ENCODE peak calls at places on chromosomes 11 and 22, in five cellular contexts. One of them, this sample, is unnamed.

GRCh38 chr11:96061094-96061493 is 137.2 kb upstream of the MTMR2 start:
- DNase-seq in fibroblast of lung: no peak
- DNase-seq in AG04449: no peak
- DNase-seq in psoas muscle: no peak
- DNase-seq in astrocyte of the spinal cord: no peak
- DNase-seq in this sample: peak; percentile 53

GRCh38 chr11:59818572-59818971 is 8.0 kb upstream of the MRPL16 start:
- DNase-seq in astrocyte of the spinal cord: no peak
- DNase-seq in psoas muscle: no peak
- DNase-seq in AG04449: no peak
- DNase-seq in fibroblast of lung: no peak
- DNase-seq in this sample: no peak

GRCh38 chr11:22510741-22511140 is 114.9 kb downstream of the FANCF start:
- DNase-seq in AG04449: no peak
- DNase-seq in fibroblast of lung: peak; percentile 86
- DNase-seq in psoas muscle: no peak
- DNase-seq in astrocyte of the spinal cord: peak; percentile 25
- DNase-seq in this sample: peak; percentile 24

GRCh38 chr11:131888230-131888826 is 517.9 kb downstream of the NTM start:
- DNase-seq in AG04449: peak; percentile 82
- DNase-seq in psoas muscle: no peak
- DNase-seq in astrocyte of the spinal cord: peak; percentile 92
- DNase-seq in fibroblast of lung: peak; percentile 97
- DNase-seq in this sample: peak; percentile 95

GRCh38 chr22:22397292-22397870 is 111.2 kb downstream of the ZNF280B start:
- DNase-seq in psoas muscle: peak; percentile 33
- DNase-seq in astrocyte of the spinal cord: peak; percentile 17
- DNase-seq in AG04449: no peak
- DNase-seq in fibroblast of lung: peak; percentile 23
- DNase-seq in this sample: peak; percentile 61

GRCh38 chr11:82771781-82772180 is 38.1 kb upstream of the FAM181B start:
- DNase-seq in fibroblast of lung: no peak
- DNase-seq in AG04449: no peak
- DNase-seq in psoas muscle: no peak
- DNase-seq in astrocyte of the spinal cord: no peak
- DNase-seq in this sample: no peak

GRCh38 chr22:23064381-23065068 is 5.8 kb upstream of the GNAZ start:
- DNase-seq in AG04449: no peak
- DNase-seq in astrocyte of the spinal cord: no peak
- DNase-seq in fibroblast of lung: no peak
- DNase-seq in psoas muscle: no peak
- DNase-seq in this sample: no peak

GRCh38 chr11:70611166-70611565 is 212.8 kb downstream of the CTTN start:
- DNase-seq in astrocyte of the spinal cord: no peak
- DNase-seq in fibroblast of lung: no peak
- DNase-seq in AG04449: no peak
- DNase-seq in psoas muscle: no peak
- DNase-seq in this sample: no peak

GRCh38 chr22:39514373-39514973 is 5.9 kb upstream of the ATF4 start:
- DNase-seq in AG04449: no peak
- DNase-seq in psoas muscle: peak; percentile 64
- DNase-seq in astrocyte of the spinal cord: peak; percentile 32
- DNase-seq in fibroblast of lung: no peak
- DNase-seq in this sample: peak; percentile 40

GRCh38 chr11:6414874-6415328 is 4.0 kb downstream of the APBB1 start:
- DNase-seq in psoas muscle: no peak
- DNase-seq in fibroblast of lung: no peak
- DNase-seq in astrocyte of the spinal cord: no peak
- DNase-seq in AG04449: no peak
- DNase-seq in this sample: no peak

GRCh38 chr11:27646051-27646818 is 54.0 kb downstream of the BDNF start:
- DNase-seq in astrocyte of the spinal cord: no peak
- DNase-seq in fibroblast of lung: no peak
- DNase-seq in psoas muscle: peak; percentile 13
- DNase-seq in AG04449: no peak
- DNase-seq in this sample: no peak

GRCh38 chr11:110311783-110312578 is 15.6 kb upstream of the RDX start:
- DNase-seq in astrocyte of the spinal cord: peak; percentile 61
- DNase-seq in psoas muscle: no peak
- DNase-seq in fibroblast of lung: peak; percentile 74
- DNase-seq in AG04449: no peak
- DNase-seq in this sample: peak; percentile 22

GRCh38 chr11:125348704-125349635 is 147.1 kb downstream of the FEZ1 start:
- DNase-seq in fibroblast of lung: peak; percentile 23
- DNase-seq in psoas muscle: peak; percentile 54
- DNase-seq in astrocyte of the spinal cord: peak; percentile 32
- DNase-seq in AG04449: no peak
- DNase-seq in this sample: peak; percentile 22

GRCh38 chr11:10504490-10504889 is 36.5 kb downstream of the RNF141 start:
- DNase-seq in fibroblast of lung: no peak
- DNase-seq in psoas muscle: no peak
- DNase-seq in AG04449: no peak
- DNase-seq in astrocyte of the spinal cord: no peak
- DNase-seq in this sample: no peak

GRCh38 chr11:129894281-129895125 is 875 bp downstream of the NFRKB start:
- DNase-seq in AG04449: no peak
- DNase-seq in astrocyte of the spinal cord: peak; percentile 12
- DNase-seq in psoas muscle: no peak
- DNase-seq in fibroblast of lung: peak; percentile 9
- DNase-seq in this sample: no peak

GRCh38 chr11:22337571-22338464 is at the start of gene SLC17A6:
- DNase-seq in astrocyte of the spinal cord: peak; percentile 22
- DNase-seq in AG04449: no peak
- DNase-seq in psoas muscle: no peak
- DNase-seq in fibroblast of lung: peak; percentile 40
- DNase-seq in this sample: peak; percentile 3

GRCh38 chr11:72684236-72684912 is 10.2 kb upstream of the PDE2A start:
- DNase-seq in psoas muscle: peak; percentile 80
- DNase-seq in astrocyte of the spinal cord: peak; percentile 65
- DNase-seq in fibroblast of lung: peak; percentile 58
- DNase-seq in AG04449: no peak
- DNase-seq in this sample: peak; percentile 60

GRCh38 chr11:91773090-91773489 is 451.5 kb upstream of the FAT3 start:
- DNase-seq in AG04449: no peak
- DNase-seq in psoas muscle: no peak
- DNase-seq in fibroblast of lung: peak; percentile 11
- DNase-seq in astrocyte of the spinal cord: no peak
- DNase-seq in this sample: peak; percentile 34

GRCh38 chr11:108224908-108225786 is 2.3 kb downstream of the ATM start:
- DNase-seq in astrocyte of the spinal cord: no peak
- DNase-seq in psoas muscle: no peak
- DNase-seq in fibroblast of lung: no peak
- DNase-seq in AG04449: no peak
- DNase-seq in this sample: no peak

GRCh38 chr22:43384863-43385262 is 27.0 kb upstream of the MPPED1 start:
- DNase-seq in psoas muscle: no peak
- DNase-seq in fibroblast of lung: no peak
- DNase-seq in astrocyte of the spinal cord: no peak
- DNase-seq in AG04449: no peak
- DNase-seq in this sample: no peak

GRCh38 chr11:10122337-10123197 is 171.5 kb downstream of the SBF2 start:
- DNase-seq in astrocyte of the spinal cord: peak; percentile 61
- DNase-seq in fibroblast of lung: peak; percentile 93
- DNase-seq in AG04449: no peak
- DNase-seq in psoas muscle: no peak
- DNase-seq in this sample: peak; percentile 49

GRCh38 chr11:98564233-98564632 is 456.5 kb upstream of the CNTN5 start:
- DNase-seq in astrocyte of the spinal cord: no peak
- DNase-seq in fibroblast of lung: no peak
- DNase-seq in psoas muscle: no peak
- DNase-seq in AG04449: no peak
- DNase-seq in this sample: no peak

GRCh38 chr11:108009497-108010360 is 1.0 kb downstream of the CUL5 start:
- DNase-seq in psoas muscle: no peak
- DNase-seq in fibroblast of lung: peak; percentile 12
- DNase-seq in AG04449: no peak
- DNase-seq in astrocyte of the spinal cord: peak; percentile 25
- DNase-seq in this sample: peak; percentile 15

GRCh38 chr11:35146074-35146521 is 7.1 kb downstream of the CD44 start:
- DNase-seq in AG04449: no peak
- DNase-seq in astrocyte of the spinal cord: no peak
- DNase-seq in fibroblast of lung: no peak
- DNase-seq in psoas muscle: no peak
- DNase-seq in this sample: no peak

GRCh38 chr22:24011735-24012068 is 598 bp downstream of the CABIN1 start:
- DNase-seq in astrocyte of the spinal cord: peak; percentile 12
- DNase-seq in AG04449: no peak
- DNase-seq in psoas muscle: no peak
- DNase-seq in fibroblast of lung: peak; percentile 25
- DNase-seq in this sample: no peak

GRCh38 chr22:24977370-24978230 is 25.1 kb downstream of the KIAA1671 start:
- DNase-seq in fibroblast of lung: no peak
- DNase-seq in psoas muscle: peak; percentile 43
- DNase-seq in AG04449: no peak
- DNase-seq in astrocyte of the spinal cord: peak; percentile 53
- DNase-seq in this sample: no peak

GRCh38 chr11:32053151-32053550 is 37.7 kb upstream of the RCN1 start:
- DNase-seq in AG04449: no peak
- DNase-seq in astrocyte of the spinal cord: no peak
- DNase-seq in psoas muscle: no peak
- DNase-seq in fibroblast of lung: peak; percentile 36
- DNase-seq in this sample: peak; percentile 60

GRCh38 chr22:19504900-19505734 is 19.1 kb downstream of the CLDN5 start:
- DNase-seq in psoas muscle: no peak
- DNase-seq in astrocyte of the spinal cord: no peak
- DNase-seq in fibroblast of lung: no peak
- DNase-seq in AG04449: no peak
- DNase-seq in this sample: no peak

GRCh38 chr11:119380816-119381185 is 689 bp downstream of the USP2 start:
- DNase-seq in fibroblast of lung: no peak
- DNase-seq in AG04449: no peak
- DNase-seq in psoas muscle: peak; percentile 12
- DNase-seq in astrocyte of the spinal cord: no peak
- DNase-seq in this sample: no peak

DNA sequence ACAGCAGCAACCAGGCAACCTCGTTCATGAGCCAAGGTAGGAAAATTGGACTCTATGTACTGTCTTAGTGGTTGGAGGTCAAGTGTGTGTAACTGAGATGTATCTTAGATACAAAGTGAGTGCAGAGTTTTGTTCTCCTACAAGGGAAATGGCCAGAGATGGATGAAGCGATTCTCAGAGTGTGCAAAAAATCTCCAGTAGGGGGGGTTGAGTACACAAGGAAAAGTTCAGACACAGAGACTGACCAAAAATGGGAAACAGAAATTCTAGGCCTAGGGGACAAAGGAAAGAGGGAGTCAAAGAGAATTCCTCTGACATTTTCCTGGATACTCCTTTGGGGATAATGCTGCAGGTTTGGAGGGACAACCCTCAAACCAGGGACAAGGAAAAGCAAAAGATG is 38.2 kb upstream of the OR5AK2 start:
- DNase-seq in fibroblast of lung: no peak
- DNase-seq in psoas muscle: no peak
- DNase-seq in AG04449: no peak
- DNase-seq in astrocyte of the spinal cord: no peak
- DNase-seq in this sample: no peak
- TF ChIP-seq CTCF in fibroblast of lung: peak; percentile 26
- TF ChIP-seq CTCF in psoas muscle: no peak
- TF ChIP-seq CTCF in AG04449: no peak
- TF ChIP-seq CTCF in astrocyte of the spinal cord: peak; percentile 7
- TF ChIP-seq CTCF in this sample: no peak

DNA sequence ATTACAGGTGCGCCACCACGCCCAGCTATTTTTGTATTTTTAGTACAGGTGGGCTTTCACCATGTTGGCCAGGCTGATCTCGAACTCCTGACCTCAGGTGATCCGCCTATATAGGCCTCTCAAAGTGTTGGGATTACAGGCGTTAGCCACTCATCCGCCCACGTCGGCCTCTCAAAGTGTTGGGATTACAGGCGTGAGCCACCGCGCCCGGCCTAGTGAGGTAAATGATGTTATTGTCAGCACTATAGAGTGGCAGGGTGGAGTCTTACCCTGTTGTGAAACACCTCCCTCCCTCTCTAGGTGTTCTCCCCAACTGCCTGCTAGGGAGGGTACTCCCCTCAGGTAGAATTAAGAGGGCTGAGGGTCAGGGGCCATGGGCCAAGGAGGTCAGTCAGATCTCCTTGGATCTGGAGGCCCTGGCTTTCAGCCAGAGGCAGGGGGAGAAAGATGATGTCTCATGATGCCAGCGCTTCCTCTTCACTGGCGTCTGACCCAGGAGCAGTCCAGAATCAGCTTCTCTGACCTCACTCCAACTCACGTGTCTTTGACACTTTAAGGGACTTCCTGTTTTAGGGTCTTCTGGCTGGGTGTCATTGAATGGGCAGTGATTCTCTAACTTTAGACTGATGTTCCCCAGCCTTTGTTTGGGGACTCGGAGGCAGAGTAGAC is 2.0 kb downstream of the GGA1 start:
- DNase-seq in fibroblast of lung: no peak
- DNase-seq in AG04449: no peak
- DNase-seq in psoas muscle: no peak
- DNase-seq in astrocyte of the spinal cord: no peak
- DNase-seq in this sample: no peak
- H3K4me3 ChIP-seq in fibroblast of lung: no peak overlapping the region
- H3K4me3 ChIP-seq in AG04449: no peak overlapping the region
- H3K4me3 ChIP-seq in psoas muscle: no peak overlapping the region
- H3K4me3 ChIP-seq in astrocyte of the spinal cord: no peak overlapping the region
- H3K4me3 ChIP-seq in this sample: no peak overlapping the region

GRCh38 chr11:102304686-102305085 is 12.6 kb upstream of the BIRC3 start:
- DNase-seq in psoas muscle: no peak
- DNase-seq in astrocyte of the spinal cord: no peak
- DNase-seq in AG04449: no peak
- DNase-seq in fibroblast of lung: no peak
- DNase-seq in this sample: no peak

GRCh38 chr11:102305352-102306047 is 11.8 kb upstream of the BIRC3 start:
- DNase-seq in fibroblast of lung: no peak
- DNase-seq in astrocyte of the spinal cord: no peak
- DNase-seq in AG04449: no peak
- DNase-seq in psoas muscle: no peak
- DNase-seq in this sample: no peak

GRCh38 chr11:102309621-102310541 is 7.4 kb upstream of the BIRC3 start:
- DNase-seq in AG04449: no peak
- DNase-seq in astrocyte of the spinal cord: no peak
- DNase-seq in fibroblast of lung: no peak
- DNase-seq in psoas muscle: no peak
- DNase-seq in this sample: no peak

GRCh38 chr11:102306048-102306575 is 11.2 kb upstream of the BIRC3 start:
- DNase-seq in fibroblast of lung: peak; percentile 29
- DNase-seq in astrocyte of the spinal cord: no peak
- DNase-seq in psoas muscle: no peak
- DNase-seq in AG04449: no peak
- DNase-seq in this sample: no peak

GRCh38 chr11:102306817-102307814 is 10.2 kb upstream of the BIRC3 start:
- DNase-seq in astrocyte of the spinal cord: no peak
- DNase-seq in AG04449: no peak
- DNase-seq in psoas muscle: no peak
- DNase-seq in fibroblast of lung: peak; percentile 24
- DNase-seq in this sample: no peak
- TF ChIP-seq CTCF in astrocyte of the spinal cord: no peak
- TF ChIP-seq CTCF in AG04449: no peak
- TF ChIP-seq CTCF in psoas muscle: no peak
- TF ChIP-seq CTCF in fibroblast of lung: no peak
- TF ChIP-seq CTCF in this sample: no peak

DNA sequence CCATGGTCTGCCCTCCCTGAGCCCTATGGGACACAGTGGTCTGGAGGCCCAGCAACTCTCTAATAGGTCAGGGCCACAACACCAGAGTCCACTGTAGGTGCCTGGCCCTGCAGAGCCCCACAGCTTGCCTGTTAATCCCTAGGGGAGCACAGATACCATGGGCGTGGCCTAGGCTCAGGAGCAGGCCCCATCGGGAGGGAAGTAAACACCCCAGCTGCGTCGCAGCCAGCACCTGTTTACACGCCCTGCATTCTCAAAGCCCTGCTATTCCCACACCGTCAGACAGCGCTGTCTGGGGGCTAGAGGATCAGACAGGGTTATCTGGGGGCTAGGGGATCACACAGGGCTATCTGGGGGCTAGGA is 2.5 kb downstream of the KCTD17 start:
- DNase-seq in psoas muscle: no peak
- DNase-seq in AG04449: no peak
- DNase-seq in fibroblast of lung: no peak
- DNase-seq in astrocyte of the spinal cord: no peak
- DNase-seq in this sample: no peak
- H3K4me3 ChIP-seq in psoas muscle: no peak overlapping the region
- H3K4me3 ChIP-seq in AG04449: no peak overlapping the region
- H3K4me3 ChIP-seq in fibroblast of lung: no peak overlapping the region
- H3K4me3 ChIP-seq in astrocyte of the spinal cord: no peak overlapping the region
- H3K4me3 ChIP-seq in this sample: no peak overlapping the region